ENCODE peak calls at places on chromosome 15, in six cellular contexts. Q is GM20000, R is fibroblast of mammary gland, B is GM12865, T is K562, E is MCF 10A. Y is an unnamed sample.

GRCh38 chr15:51382787-51383186 is 41.3 kb downstream of the GLDN start:
- DNase-seq in Q (peak), R (peak), B (peak), T (peak), E (peak), Y (peak)

GRCh38 chr15:31228980-31229826 is 97.4 kb upstream of the KLF13 start:
- DNase-seq in Q (peak), R (no peak), B (peak), T (no peak), E (peak), Y (peak)

GRCh38 chr15:51356983-51357382 is 15.5 kb downstream of the GLDN start:
- DNase-seq in Q (no peak), R (no peak), B (no peak), T (no peak), E (no peak), Y (no peak)

GRCh38 chr15:41018534-41018933 is 65.3 kb downstream of the CHAC1 start:
- DNase-seq in Q (no peak), R (no peak), B (no peak), T (no peak), E (peak), Y (peak)

GRCh38 chr15:30859091-30859874 is 44.4 kb upstream of the FAN1 start:
- DNase-seq in Q (peak), R (peak), B (peak), T (peak), E (peak), Y (peak)

GRCh38 chr15:78007965-78008886 is 69.3 kb downstream of the TBC1D2B start:
- DNase-seq in Q (no peak), R (peak), B (no peak), T (no peak), E (peak), Y (peak)

GRCh38 chr15:77606142-77607034 is 26.3 kb downstream of the LINGO1 start:
- DNase-seq in Q (no peak), R (peak), B (no peak), T (no peak), E (no peak), Y (no peak)

GRCh38 chr15:89136818-89137772 is 48.8 kb downstream of the ABHD2 start:
- DNase-seq in Q (no peak), R (peak), B (no peak), T (no peak), E (no peak), Y (no peak)

GRCh38 chr15:66905954-66906353 is 159.4 kb upstream of the SMAD3 start:
- DNase-seq in Q (no peak), R (no peak), B (no peak), T (no peak), E (no peak), Y (no peak)

GRCh38 chr15:70164156-70164900 is 66.6 kb upstream of the TLE3 start:
- DNase-seq in Q (no peak), R (peak), B (no peak), T (no peak), E (no peak), Y (no peak)

GRCh38 chr15:40769310-40770146 is at the start of gene C15orf62:
- DNase-seq in Q (peak), R (peak), B (peak), T (no peak), E (peak), Y (peak)

GRCh38 chr15:23497710-23498111 is 50.7 kb upstream of the GOLGA6L2 start:
- DNase-seq in Q (no peak), R (no peak), B (peak), T (peak), E (no peak), Y (no peak)

GRCh38 chr15:56835598-56836275 is 82.7 kb upstream of the TCF12 start:
- DNase-seq in Q (no peak), R (peak), B (no peak), T (no peak), E (peak), Y (no peak)

GRCh38 chr15:60020736-60021135 is 16.6 kb downstream of the FOXB1 start:
- DNase-seq in Q (no peak), R (no peak), B (no peak), T (no peak), E (no peak), Y (peak)

GRCh38 chr15:66644815-66645345 is 57.2 kb upstream of the SMAD6 start:
- DNase-seq in Q (no peak), R (peak), B (no peak), T (no peak), E (no peak), Y (no peak)

GRCh38 chr15:48945386-48945785 is 18.3 kb downstream of the SHC4 start:
- DNase-seq in Q (no peak), R (no peak), B (no peak), T (no peak), E (peak), Y (peak)

GRCh38 chr15:22895465-22896190 is 57.2 kb downstream of the NIPA2 start:
- DNase-seq in Q (peak), R (peak), B (peak), T (peak), E (peak), Y (peak)

GRCh38 chr15:31440754-31441298 is 114.2 kb downstream of the KLF13 start:
- DNase-seq in Q (no peak), R (peak), B (peak), T (no peak), E (no peak), Y (no peak)

GRCh38 chr15:74855857-74856256 is 12.9 kb upstream of the ULK3 start:
- DNase-seq in Q (no peak), R (no peak), B (no peak), T (no peak), E (no peak), Y (no peak)

GRCh38 chr15:68599560-68600071 is 20.8 kb downstream of the CORO2B start:
- DNase-seq in Q (no peak), R (peak), B (no peak), T (no peak), E (no peak), Y (no peak)

GRCh38 chr15:96316953-96317629 is 13.4 kb upstream of the NR2F2 start:
- DNase-seq in Q (no peak), R (no peak), B (no peak), T (peak), E (no peak), Y (peak)

GRCh38 chr15:73056460-73056859 is 4.2 kb downstream of the NEO1 start:
- DNase-seq in Q (no peak), R (no peak), B (no peak), T (no peak), E (no peak), Y (no peak)

GRCh38 chr15:39495871-39496459 is 84.9 kb upstream of the THBS1 start:
- DNase-seq in Q (no peak), R (no peak), B (no peak), T (no peak), E (no peak), Y (peak)

GRCh38 chr15:86572368-86572841 is 492.7 kb downstream of the AGBL1 start:
- DNase-seq in Q (no peak), R (no peak), B (no peak), T (no peak), E (no peak), Y (no peak)

GRCh38 chr15:77426871-77427270 is 6.2 kb downstream of the HMG20A start:
- DNase-seq in Q (no peak), R (no peak), B (peak), T (no peak), E (no peak), Y (no peak)

GRCh38 chr15:50262533-50262932 is 3.0 kb downstream of the HDC start:
- DNase-seq in Q (peak), R (no peak), B (peak), T (no peak), E (no peak), Y (no peak)

GRCh38 chr15:20294651-20295237 is 246.9 kb downstream of the GOLGA6L6 start:
- DNase-seq in Q (no peak), R (no peak), B (no peak), T (peak), E (no peak), Y (no peak)

GRCh38 chr15:29040367-29040745 is 154.6 kb downstream of the APBA2 start:
- DNase-seq in Q (no peak), R (no peak), B (no peak), T (no peak), E (no peak), Y (no peak)

GRCh38 chr15:29244544-29244943 is 25.1 kb downstream of the NSMCE3 start:
- DNase-seq in Q (no peak), R (no peak), B (no peak), T (no peak), E (no peak), Y (no peak)

GRCh38 chr15:55715355-55716076 is 27.4 kb downstream of the PRTG start:
- DNase-seq in Q (no peak), R (no peak), B (no peak), T (no peak), E (no peak), Y (no peak)

GRCh38 chr15:85768595-85769168 is 26.0 kb downstream of the KLHL25 start:
- DNase-seq in Q (no peak), R (no peak), B (no peak), T (no peak), E (no peak), Y (no peak)

GRCh38 chr15:76153241-76154197 is 93.7 kb downstream of the TMEM266 start:
- DNase-seq in Q (no peak), R (no peak), B (no peak), T (no peak), E (no peak), Y (no peak)

GRCh38 chr15:50117628-50118027 is 1.4 kb downstream of the ATP8B4 start:
- DNase-seq in Q (no peak), R (no peak), B (no peak), T (no peak), E (no peak), Y (no peak)

DNA sequence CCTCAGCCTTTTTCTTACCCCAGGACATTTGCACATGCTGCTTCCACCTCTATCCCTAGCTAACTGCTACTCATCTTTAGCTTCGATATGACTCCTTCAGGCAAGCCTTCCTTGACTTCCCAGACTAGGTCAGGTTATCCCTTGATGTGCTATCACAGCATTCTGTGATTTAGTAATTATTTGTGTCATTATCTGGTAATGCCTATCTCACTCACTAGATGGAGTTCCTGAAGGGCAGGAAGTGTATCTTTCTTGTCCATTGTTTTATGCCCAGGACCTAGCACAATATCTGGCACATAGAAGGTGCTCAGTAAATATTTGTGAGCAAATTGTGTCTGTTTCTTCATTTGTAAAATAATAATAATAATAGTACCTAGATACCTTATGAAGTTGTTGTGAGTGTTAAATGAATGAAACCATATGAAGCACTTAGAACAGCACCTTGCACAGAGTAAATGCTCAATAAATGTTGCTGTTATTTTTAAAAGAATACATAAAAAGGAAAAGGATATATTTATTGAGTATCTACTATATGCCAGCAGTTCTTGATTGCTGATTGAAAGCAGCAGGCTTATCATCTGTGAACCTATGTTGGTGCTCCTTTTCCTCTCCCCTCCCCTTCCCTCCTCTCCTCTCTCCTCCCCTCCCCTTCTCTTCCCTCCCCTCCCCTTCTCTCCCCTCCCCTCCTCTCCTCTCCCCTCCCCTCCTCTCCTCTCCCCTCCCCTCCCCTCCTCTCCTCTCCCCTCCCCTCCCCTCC is 31.5 kb downstream of the SQOR start:
- DNase-seq in Q (no peak), R (no peak), B (no peak), T (no peak), E (no peak), Y (no peak)
- TF ChIP-seq CTCF in Q (no peak), R (peak), B (no peak), T (no peak), E (no peak), Y (peak)

GRCh38 chr15:90598053-90598577 is 68.4 kb downstream of the CRTC3 start:
- DNase-seq in Q (peak), R (peak), B (peak), T (peak), E (peak), Y (no peak)
- TF ChIP-seq CTCF in Q (peak), R (peak), B (peak), T (peak), E (no peak), Y (no peak)

GRCh38 chr15:36278219-36278618 is 301.2 kb upstream of the CDIN1 start:
- DNase-seq in Q (no peak), R (peak), B (peak), T (no peak), E (no peak), Y (peak)
- TF ChIP-seq CTCF in Q (no peak), R (peak), B (no peak), T (peak), E (no peak), Y (peak)

GRCh38 chr15:79593119-79593869 is 161.2 kb downstream of the MINAR1 start:
- DNase-seq in Q (no peak), R (peak), B (no peak), T (no peak), E (peak), Y (peak)
- TF ChIP-seq CTCF in Q (no peak), R (peak), B (no peak), T (peak), E (peak), Y (no peak)

DNA sequence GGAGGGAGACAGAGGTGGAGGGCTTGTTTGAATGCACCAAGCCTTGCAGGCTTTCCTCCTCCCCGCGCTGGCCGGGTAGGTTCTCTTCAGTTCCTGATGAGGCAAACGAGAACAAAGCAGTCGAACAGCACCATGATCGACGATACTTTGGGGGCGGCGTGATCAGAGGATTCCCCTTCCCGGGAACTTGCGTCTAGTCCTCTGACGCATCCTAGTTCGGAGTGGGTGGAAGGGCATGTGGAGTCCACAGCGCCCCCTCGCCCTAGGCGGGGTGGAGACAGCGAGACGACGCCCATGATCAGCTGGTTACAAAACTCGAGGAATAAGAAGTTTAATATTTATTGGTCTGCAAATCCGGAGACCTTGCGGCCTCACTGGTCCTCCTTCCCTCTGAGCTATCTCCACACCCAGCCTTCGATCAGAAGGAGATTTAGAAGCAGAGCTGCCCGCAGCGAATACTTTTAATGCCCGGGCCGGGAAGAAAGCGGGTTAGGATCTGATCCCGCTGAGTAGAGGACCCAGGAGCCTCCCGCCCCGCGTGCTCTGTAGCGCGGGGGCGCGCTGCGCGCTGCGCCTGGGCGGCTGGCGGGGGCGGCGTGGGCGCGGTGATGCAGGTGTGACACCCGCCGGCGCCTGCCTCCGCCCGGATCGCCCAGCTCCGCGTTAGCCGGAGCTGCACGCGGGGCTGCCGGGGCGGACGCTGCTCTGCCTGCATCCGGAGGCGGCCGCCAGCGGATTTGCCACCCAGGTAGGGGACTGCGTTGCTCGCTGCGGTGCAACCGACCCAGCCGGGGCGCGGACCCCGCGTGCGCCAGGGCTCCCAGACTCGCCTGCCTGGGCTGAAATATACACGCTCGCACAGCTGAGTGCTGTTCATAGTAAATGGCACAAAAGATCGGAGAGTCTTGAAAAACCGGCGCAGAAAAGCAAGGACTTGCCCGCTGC is at the start of gene SV2B:
- DNase-seq in Q (peak), R (peak), B (peak), T (no peak), E (peak), Y (peak)
- TF ChIP-seq CTCF in Q (no peak), R (peak), B (peak), T (peak), E (no peak), Y (no peak)

GRCh38 chr15:62060896-62061280 is 641 bp upstream of the VPS13C start:
- DNase-seq in Q (no peak), R (no peak), B (no peak), T (no peak), E (no peak), Y (no peak)

GRCh38 chr15:62059818-62060115 is 480 bp downstream of the VPS13C start:
- DNase-seq in Q (peak), R (peak), B (peak), T (peak), E (peak), Y (peak)

GRCh38 chr15:62060116-62060895 is at the start of gene VPS13C:
- DNase-seq in Q (peak), R (peak), B (peak), T (peak), E (peak), Y (peak)

GRCh38 chr15:62058327-62059028 is 1.8 kb downstream of the VPS13C start:
- DNase-seq in Q (no peak), R (no peak), B (no peak), T (no peak), E (no peak), Y (no peak)

GRCh38 chr15:62059108-62059817 is 984 bp downstream of the VPS13C start:
- DNase-seq in Q (no peak), R (no peak), B (peak), T (no peak), E (peak), Y (peak)
- TF ChIP-seq CTCF in Q (no peak), R (peak), B (peak), T (peak), E (no peak), Y (peak)

GRCh38 chr15:65286704-65287514 is at the start of gene PARP16:
- DNase-seq in Q (peak), R (peak), B (peak), T (peak), E (peak), Y (peak)
- TF ChIP-seq CTCF in Q (peak), R (no peak), B (peak), T (no peak), E (peak), Y (peak)

Y was measured in epithelial cell of esophagus.